ENCODE peak calls at places on chromosomes 13 and 19, in four cellular contexts. T is prostate gland, X is Calu3, Z is right lobe of liver. Q is an unnamed sample.

GRCh38 chr13:25489238-25489637 is 117.5 kb downstream of the ATP8A2 start:
- DNase-seq in T (no peak), X (no peak), Z (no peak), Q (no peak)

GRCh38 chr13:66069570-66069969 is 1160.6 kb downstream of the PCDH9 start:
- DNase-seq in T (no peak), X (no peak), Z (no peak), Q (no peak)

GRCh38 chr13:110980921-110981320 is 66.1 kb upstream of the ANKRD10 start:
- DNase-seq in T (no peak), X (no peak), Z (no peak), Q (no peak)

GRCh38 chr13:95714142-95714832 is 37.3 kb downstream of the DNAJC3 start:
- DNase-seq in T (no peak), X (no peak), Z (no peak), Q (no peak)

GRCh38 chr13:72920097-72920496 is 138.2 kb downstream of the PIBF1 start:
- DNase-seq in T (no peak), X (no peak), Z (no peak), Q (no peak)

GRCh38 chr13:75180805-75181455 is 301.0 kb downstream of the TBC1D4 start:
- DNase-seq in T (no peak), X (no peak), Z (no peak), Q (no peak)

GRCh38 chr13:95784161-95784880 is 107.4 kb downstream of the DNAJC3 start:
- DNase-seq in T (no peak), X (no peak), Z (no peak), Q (no peak)

GRCh38 chr13:97276862-97277269 is 54.7 kb downstream of the MBNL2 start:
- DNase-seq in T (no peak), X (no peak), Z (no peak), Q (no peak)

GRCh38 chr19:6677495-6677894 is 7.5 kb upstream of the TNFSF14 start:
- DNase-seq in T (no peak), X (no peak), Z (no peak), Q (no peak)

GRCh38 chr13:96003304-96003703 is 49.9 kb downstream of the UGGT2 start:
- DNase-seq in T (no peak), X (no peak), Z (no peak), Q (no peak)

GRCh38 chr13:46484561-46484960 is 68.4 kb upstream of the LRCH1 start:
- DNase-seq in T (no peak), X (no peak), Z (no peak), Q (no peak)

GRCh38 chr19:16801599-16801998 is 27.6 kb upstream of the SIN3B start:
- DNase-seq in T (no peak), X (no peak), Z (no peak), Q (no peak)

GRCh38 chr13:78190296-78190695 is 271.7 kb upstream of the EDNRB start:
- DNase-seq in T (no peak), X (no peak), Z (no peak), Q (no peak)

GRCh38 chr13:78192721-78193120 is 274.1 kb upstream of the EDNRB start:
- DNase-seq in T (no peak), X (no peak), Z (no peak), Q (no peak)

GRCh38 chr13:78197231-78197630 is 278.6 kb upstream of the EDNRB start:
- DNase-seq in T (no peak), X (no peak), Z (no peak), Q (no peak)

GRCh38 chr13:78193853-78194252 is 275.2 kb upstream of the EDNRB start:
- DNase-seq in T (no peak), X (no peak), Z (no peak), Q (no peak)

DNA sequence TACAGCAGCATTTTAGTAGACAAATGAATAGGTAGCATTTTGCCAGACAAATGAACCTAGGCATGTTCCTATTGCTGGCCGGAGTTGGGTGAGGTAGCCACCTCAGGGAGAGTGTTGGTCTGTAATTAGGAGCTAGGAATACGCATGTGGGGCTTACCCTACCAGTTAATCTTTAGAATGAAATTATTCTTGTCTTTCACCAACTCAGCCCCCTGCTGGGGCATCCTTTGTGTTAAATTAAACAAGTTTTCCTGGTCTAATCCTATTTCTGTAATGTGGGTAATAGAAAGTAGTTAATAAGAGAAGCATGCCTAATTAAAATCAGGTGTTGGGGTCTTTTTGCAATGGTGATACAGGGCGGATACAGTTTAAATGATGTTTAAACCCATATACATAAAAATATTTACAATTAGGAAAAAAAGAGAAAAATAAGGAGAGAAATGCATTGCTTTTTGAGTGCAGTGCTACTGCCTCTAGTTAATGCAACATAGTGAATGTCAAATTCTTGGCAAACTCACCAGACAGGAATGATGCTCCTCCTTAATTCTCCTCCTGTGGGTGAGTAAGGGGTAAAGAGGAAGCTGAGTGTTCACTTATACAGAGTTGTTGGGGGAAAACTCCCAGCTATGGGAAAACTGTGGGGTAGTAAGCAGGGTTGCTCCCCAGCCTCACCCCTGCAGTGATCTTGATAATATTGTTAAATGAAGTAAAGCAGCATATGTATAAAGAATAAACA is 276.4 kb upstream of the EDNRB start:
- DNase-seq in T (no peak), X (no peak), Z (no peak), Q (no peak)
- TF ChIP-seq CTCF in T (no peak), X (no peak), Z (no peak), Q (no peak)

DNA sequence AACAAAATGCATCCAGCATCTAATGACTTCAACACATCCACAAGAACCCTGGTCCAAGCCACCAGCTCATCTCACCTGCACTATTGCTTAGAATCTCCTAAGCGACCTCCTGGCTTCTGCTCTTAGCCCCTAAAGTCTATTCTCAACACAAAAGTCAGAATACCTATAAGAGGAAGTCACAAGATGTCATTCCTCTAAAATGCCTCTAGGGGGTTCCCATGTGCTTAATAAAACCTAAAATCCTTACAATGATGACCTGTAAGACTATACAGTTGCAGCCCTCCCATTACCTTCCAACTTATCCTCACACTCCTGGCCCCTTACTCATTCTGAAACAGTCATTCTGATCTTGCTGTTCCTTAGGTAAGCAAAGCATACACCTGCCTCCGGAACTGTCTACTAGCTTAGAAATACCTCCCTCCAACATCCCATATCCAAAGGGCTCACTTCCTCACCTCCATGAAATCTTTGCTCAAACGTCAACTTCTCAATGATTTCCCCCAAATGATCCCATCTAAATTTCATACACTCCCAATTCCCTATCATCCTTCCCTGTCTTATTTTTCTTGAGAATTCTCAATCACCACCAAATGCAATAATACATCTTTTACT is 10.0 kb downstream of the ATP7B start:
- DNase-seq in T (no peak), X (no peak), Z (no peak), Q (no peak)
- TF ChIP-seq CTCF in T (peak), X (peak), Z (peak), Q (no peak)

GRCh38 chr19:44694184-44694579 is 4.8 kb upstream of the CEACAM16 start:
- DNase-seq in T (no peak), X (no peak), Z (no peak), Q (no peak)
- TF ChIP-seq CTCF in T (no peak), X (no peak), Z (peak), Q (no peak)

DNA sequence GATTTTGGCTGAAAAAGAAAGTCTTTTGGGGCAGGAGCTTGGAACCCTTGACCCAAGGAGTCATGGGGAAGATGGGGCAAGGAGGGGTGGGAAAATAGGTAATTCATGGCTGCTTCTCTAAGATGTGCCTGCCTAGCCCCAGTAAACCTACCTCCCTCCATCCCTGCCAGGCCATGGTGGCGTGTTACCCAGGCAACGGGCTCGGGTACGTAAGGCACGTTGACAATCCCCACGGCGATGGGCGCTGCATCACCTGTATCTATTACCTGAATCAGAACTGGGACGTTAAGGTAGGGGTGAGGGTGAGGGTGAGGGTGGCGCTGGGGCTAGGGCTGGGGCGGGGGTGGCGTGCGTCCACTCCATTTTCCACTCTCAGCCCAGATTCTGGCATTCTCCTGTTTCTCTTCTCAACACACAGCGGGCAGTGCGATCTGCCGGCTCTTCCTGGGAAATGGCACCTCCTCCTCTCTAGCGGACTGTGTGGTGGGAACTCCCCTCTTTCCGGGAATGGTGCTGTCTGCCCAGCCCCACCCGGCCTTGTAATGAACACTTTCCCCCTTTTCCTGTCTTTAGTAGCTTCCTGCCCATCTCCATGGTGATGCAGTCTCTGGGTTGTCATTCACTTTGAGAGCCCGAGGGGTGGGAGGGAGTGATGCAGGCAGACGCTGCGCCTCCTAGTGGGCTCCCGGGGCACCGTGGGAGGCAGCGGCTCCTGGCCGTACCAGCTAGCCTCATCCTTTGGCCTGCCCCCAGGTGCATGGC is 7.6 kb downstream of the EGLN2 start:
- DNase-seq in T (peak), X (no peak), Z (peak), Q (peak)
- TF ChIP-seq CTCF in T (peak), X (peak), Z (peak), Q (peak)

GRCh38 chr19:2478324-2478755 is 2.4 kb downstream of the GADD45B start:
- DNase-seq in T (peak), X (peak), Z (peak), Q (peak)
- TF ChIP-seq CTCF in T (peak), X (peak), Z (peak), Q (no peak)

DNA sequence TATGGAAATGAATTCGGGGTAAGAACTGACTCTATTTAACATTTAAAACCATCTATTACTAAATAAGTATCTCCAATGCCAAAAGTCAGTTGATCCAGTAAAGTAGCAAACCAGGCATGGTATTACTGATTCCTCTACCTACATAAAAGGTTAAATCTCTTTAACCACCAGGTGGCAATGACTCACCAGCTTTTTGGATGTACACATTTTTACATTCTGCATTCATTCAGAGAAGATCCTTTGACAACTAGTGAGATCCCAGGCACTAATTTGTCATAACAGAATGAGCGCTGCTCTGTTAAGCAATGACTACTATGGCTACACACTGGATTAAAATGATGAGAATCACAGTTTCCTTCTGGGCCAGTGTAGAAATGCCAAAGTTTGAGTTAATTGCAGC is 329.8 kb upstream of the GPC6 start:
- DNase-seq in T (no peak), X (no peak), Z (no peak), Q (no peak)
- TF ChIP-seq CTCF in T (peak), X (no peak), Z (peak), Q (no peak)

GRCh38 chr19:32469796-32470195 is 64.2 kb downstream of the DPY19L3 start:
- DNase-seq in T (no peak), X (no peak), Z (no peak), Q (no peak)

GRCh38 chr19:32459199-32459865 is 53.8 kb downstream of the DPY19L3 start:
- DNase-seq in T (no peak), X (no peak), Z (no peak), Q (no peak)

GRCh38 chr19:32465176-32465575 is 59.6 kb downstream of the DPY19L3 start:
- DNase-seq in T (no peak), X (no peak), Z (no peak), Q (no peak)

GRCh38 chr19:32460476-32460875 is 54.9 kb downstream of the DPY19L3 start:
- DNase-seq in T (no peak), X (no peak), Z (no peak), Q (no peak)

DNA sequence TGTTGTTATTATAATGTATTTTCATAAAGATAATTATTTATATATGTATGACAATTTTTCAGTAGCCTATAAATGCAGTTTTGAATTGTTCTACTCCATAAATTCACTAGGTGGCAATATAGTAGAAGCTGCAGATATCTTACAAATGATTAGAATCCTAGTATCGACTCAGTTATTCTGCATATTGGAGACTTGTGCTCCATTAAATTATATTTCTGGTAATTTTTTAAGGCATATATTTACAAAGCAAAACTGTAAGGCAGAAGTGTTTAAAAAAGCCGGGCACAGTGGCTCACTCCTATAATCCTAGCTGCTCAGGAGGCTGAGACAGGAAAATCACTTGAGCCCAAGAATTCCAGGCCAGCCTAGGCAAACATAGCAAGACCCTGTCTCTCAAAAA is 58.7 kb downstream of the DPY19L3 start:
- DNase-seq in T (no peak), X (no peak), Z (no peak), Q (no peak)
- TF ChIP-seq CTCF in T (no peak), X (peak), Z (peak), Q (no peak)

GRCh38 chr19:2457394-2458037 is 757 bp upstream of the LMNB2 start:
- DNase-seq in T (no peak), X (no peak), Z (no peak), Q (no peak)

GRCh38 chr19:2454962-2455409 is 1.8 kb downstream of the LMNB2 start:
- DNase-seq in T (no peak), X (no peak), Z (no peak), Q (no peak)

GRCh38 chr19:2456301-2456570 is 523 bp downstream of the LMNB2 start:
- DNase-seq in T (no peak), X (no peak), Z (no peak), Q (no peak)

GRCh38 chr19:2454199-2454961 is 2.4 kb downstream of the LMNB2 start:
- DNase-seq in T (no peak), X (no peak), Z (no peak), Q (no peak)

DNA sequence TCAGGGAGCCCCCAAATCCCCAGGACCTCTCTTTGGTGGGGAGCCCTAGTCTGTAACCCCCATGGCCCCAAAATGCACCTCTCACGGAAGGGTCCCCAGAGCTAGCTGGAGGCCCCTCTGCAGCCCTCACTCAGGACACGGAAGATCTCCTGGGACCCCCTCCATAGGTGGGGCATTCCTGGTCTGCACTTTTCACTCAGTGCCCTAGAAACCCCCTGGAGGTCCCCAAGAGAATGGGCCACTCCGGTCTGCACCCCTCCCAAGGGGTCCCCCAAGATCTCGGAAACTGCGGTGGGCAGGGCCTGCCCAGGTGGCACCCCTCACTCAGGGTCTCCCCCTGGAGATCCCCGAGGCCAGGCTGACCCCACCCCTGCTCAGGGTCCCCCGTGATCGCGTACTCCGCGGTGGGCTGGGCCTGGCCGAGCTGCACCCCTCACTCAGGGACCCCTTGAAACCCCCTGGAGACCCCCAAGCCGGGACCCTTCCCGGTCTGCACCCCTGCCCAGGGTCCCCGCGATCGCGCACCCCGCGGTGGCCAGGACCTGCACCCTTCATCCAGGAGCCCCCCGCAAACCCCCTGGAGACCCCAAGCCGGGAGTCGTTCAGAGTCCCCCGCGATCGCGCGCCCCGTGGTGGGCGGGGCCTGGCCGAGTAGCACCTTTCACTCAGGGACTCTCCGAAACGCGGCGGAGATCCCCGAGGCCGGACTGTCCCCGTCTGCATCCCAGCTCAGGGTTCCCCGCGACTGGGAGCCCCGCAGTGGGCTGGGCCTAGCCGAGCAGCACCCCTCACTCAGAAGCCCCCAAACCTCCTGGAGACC is 1.1 kb downstream of the LMNB2 start:
- DNase-seq in T (no peak), X (no peak), Z (peak), Q (no peak)
- TF ChIP-seq CTCF in T (no peak), X (no peak), Z (no peak), Q (no peak)

GRCh38 chr19:31387662-31388175 is 38.5 kb upstream of the TSHZ3 start:
- DNase-seq in T (no peak), X (no peak), Z (no peak), Q (no peak)

GRCh38 chr19:31391518-31391917 is 42.3 kb upstream of the TSHZ3 start:
- DNase-seq in T (no peak), X (no peak), Z (no peak), Q (no peak)

GRCh38 chr19:31392514-31392913 is 43.3 kb upstream of the TSHZ3 start:
- DNase-seq in T (no peak), X (no peak), Z (no peak), Q (no peak)

GRCh38 chr19:31389874-31390273 is 40.6 kb upstream of the TSHZ3 start:
- DNase-seq in T (no peak), X (no peak), Z (no peak), Q (no peak)

DNA sequence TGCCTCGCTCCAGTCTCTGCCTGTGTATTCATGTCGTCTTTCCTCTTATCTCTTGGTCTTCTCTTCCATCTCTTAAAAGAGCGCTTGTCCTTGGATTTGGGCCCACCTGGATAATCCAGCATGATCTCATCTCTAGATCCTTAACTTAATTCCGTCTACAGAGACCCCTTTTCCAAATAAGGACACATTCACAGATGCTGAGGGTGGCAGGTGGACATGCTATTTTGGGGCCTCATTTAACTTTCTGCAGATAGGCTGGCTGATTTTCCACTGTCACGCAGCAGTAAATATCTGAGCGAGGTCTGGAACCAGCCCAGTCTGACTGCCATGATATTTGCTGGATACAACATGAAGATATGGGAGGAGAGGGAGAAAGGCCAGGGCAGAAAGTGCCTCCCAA is 41.5 kb upstream of the TSHZ3 start:
- DNase-seq in T (no peak), X (no peak), Z (no peak), Q (no peak)
- TF ChIP-seq CTCF in T (no peak), X (no peak), Z (no peak), Q (no peak)

DNA sequence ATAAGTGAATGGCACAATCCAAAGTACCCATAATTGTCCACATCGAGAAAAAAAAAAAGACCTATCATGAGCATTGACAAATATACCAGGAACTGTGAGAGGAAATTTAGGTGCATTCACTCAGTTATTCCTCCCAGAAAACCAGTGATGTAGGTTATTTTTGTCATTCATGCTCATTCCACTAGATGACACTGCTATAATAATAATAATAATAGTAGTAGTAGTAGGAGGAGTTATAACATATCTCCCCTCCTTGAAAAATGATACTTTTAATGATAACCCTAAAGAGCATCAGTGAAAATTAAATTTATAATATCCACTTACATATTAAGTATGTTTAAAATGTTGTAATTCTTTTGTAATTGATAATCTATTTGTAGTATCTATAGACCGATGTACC is 463.9 kb upstream of the MIR17HG start:
- DNase-seq in T (no peak), X (no peak), Z (no peak), Q (no peak)
- TF ChIP-seq CTCF in T (no peak), X (no peak), Z (no peak), Q (no peak)

Q was measured in lower leg skin.